ENCODE peak calls at places on chromosomes 11 and 22, in six cellular contexts. W is neuronal stem cell, S is H9, R is mesenchymal stem cell, F is mesendoderm, X is IMR-90. Y is an unnamed sample.

GRCh38 chr11:107721207-107721606 is 9.4 kb upstream of the SLN start:
- DNase-seq in W (no peak), S (no peak), R (no peak), F (no peak), X (no peak), Y (no peak)

GRCh38 chr11:40314327-40314726 is 1145.1 kb downstream of the LRRC4C start:
- DNase-seq in W (no peak), S (no peak), R (peak), F (no peak), X (peak), Y (no peak)

GRCh38 chr11:133570376-133570775 is 38.1 kb upstream of the OPCML start:
- DNase-seq in W (no peak), S (no peak), R (no peak), F (no peak), X (no peak), Y (no peak)

GRCh38 chr11:45609902-45610301 is 55.5 kb downstream of the CHST1 start:
- DNase-seq in W (no peak), S (no peak), R (no peak), F (no peak), X (no peak), Y (no peak)

GRCh38 chr22:23163665-23164064 is 16.6 kb upstream of the BCR start:
- DNase-seq in W (no peak), S (no peak), R (no peak), F (no peak), X (no peak), Y (no peak)

GRCh38 chr22:49603016-49603415 is 224.7 kb downstream of the BRD1 start:
- DNase-seq in W (no peak), S (no peak), R (no peak), F (no peak), X (no peak), Y (no peak)

GRCh38 chr11:73461335-73461840 is 85.2 kb downstream of the RELT start:
- DNase-seq in W (no peak), S (no peak), R (no peak), F (no peak), X (peak), Y (no peak)

GRCh38 chr11:68750988-68751325 is 363 bp downstream of the TESMIN start:
- DNase-seq in W (no peak), S (no peak), R (no peak), F (no peak), X (no peak), Y (no peak)

GRCh38 chr11:114250993-114251796 is 45.0 kb upstream of the NNMT start:
- DNase-seq in W (no peak), S (no peak), R (no peak), F (peak), X (no peak), Y (no peak)

GRCh38 chr22:43851058-43851978 is 11.0 kb downstream of the SULT4A1 start:
- DNase-seq in W (no peak), S (peak), R (no peak), F (no peak), X (no peak), Y (no peak)

GRCh38 chr22:17968126-17968525 is 56.2 kb downstream of the MICAL3 start:
- DNase-seq in W (no peak), S (no peak), R (no peak), F (no peak), X (no peak), Y (no peak)

GRCh38 chr11:21625982-21626381 is 566.9 kb upstream of the ANO5 start:
- DNase-seq in W (no peak), S (no peak), R (no peak), F (no peak), X (no peak), Y (no peak)

GRCh38 chr11:13008625-13009475 is at the start of gene RASSF10:
- DNase-seq in W (peak), S (peak), R (peak), F (peak), X (no peak), Y (peak)

GRCh38 chr11:82676483-82677094 is 57.1 kb downstream of the FAM181B start:
- DNase-seq in W (no peak), S (no peak), R (no peak), F (no peak), X (no peak), Y (no peak)

GRCh38 chr22:45742866-45743450 is 71.3 kb downstream of the ATXN10 start:
- DNase-seq in W (no peak), S (no peak), R (peak), F (no peak), X (peak), Y (no peak)

GRCh38 chr11:15955595-15955994 is 400.8 kb downstream of the SOX6 start:
- DNase-seq in W (no peak), S (no peak), R (peak), F (no peak), X (peak), Y (no peak)

GRCh38 chr11:125903753-125904659 is at the start of gene DDX25:
- DNase-seq in W (peak), S (peak), R (no peak), F (peak), X (no peak), Y (peak)

GRCh38 chr11:134374891-134375550 is 37.0 kb downstream of the B3GAT1 start:
- DNase-seq in W (no peak), S (no peak), R (no peak), F (no peak), X (no peak), Y (no peak)

GRCh38 chr11:61966673-61967176 is 709 bp downstream of the FTH1 start:
- DNase-seq in W (no peak), S (no peak), R (peak), F (peak), X (no peak), Y (no peak)

GRCh38 chr11:45354976-45355705 is 69.0 kb upstream of the SYT13 start:
- DNase-seq in W (peak), S (peak), R (peak), F (peak), X (peak), Y (peak)

GRCh38 chr22:17266261-17266971 is 47.2 kb upstream of the ADA2 start:
- DNase-seq in W (peak), S (peak), R (peak), F (peak), X (no peak), Y (no peak)

GRCh38 chr11:59224419-59224928 is 11.7 kb upstream of the MPEG1 start:
- DNase-seq in W (no peak), S (no peak), R (peak), F (no peak), X (no peak), Y (no peak)

GRCh38 chr11:64864473-64865285 is 13.7 kb downstream of the EHD1 start:
- DNase-seq in W (no peak), S (no peak), R (peak), F (no peak), X (peak), Y (no peak)
- H3K18ac ChIP-seq in W (peak), S (no peak), R (peak), F (no peak), X (peak), Y (no peak)

GRCh38 chr11:77771135-77771534 is 49.4 kb downstream of the RSF1 start:
- DNase-seq in W (no peak), S (no peak), R (no peak), F (peak), X (no peak), Y (no peak)
- H2BK15ac ChIP-seq in W (no peak), S (no peak), R (no peak), F (no peak), X (no peak), Y (no peak)

GRCh38 chr22:19448739-19449421 is 1.4 kb upstream of the C22orf39 start:
- DNase-seq in W (no peak), S (no peak), R (no peak), F (peak), X (no peak), Y (no peak)

GRCh38 chr22:19449422-19449767 is 1.9 kb upstream of the C22orf39 start:
- DNase-seq in W (no peak), S (no peak), R (no peak), F (no peak), X (no peak), Y (no peak)

GRCh38 chr22:19448076-19448607 is 631 bp upstream of the C22orf39 start:
- DNase-seq in W (no peak), S (peak), R (peak), F (peak), X (peak), Y (no peak)

GRCh38 chr22:19447388-19448075 is at the start of gene C22orf39:
- DNase-seq in W (peak), S (peak), R (peak), F (peak), X (peak), Y (peak)

DNA sequence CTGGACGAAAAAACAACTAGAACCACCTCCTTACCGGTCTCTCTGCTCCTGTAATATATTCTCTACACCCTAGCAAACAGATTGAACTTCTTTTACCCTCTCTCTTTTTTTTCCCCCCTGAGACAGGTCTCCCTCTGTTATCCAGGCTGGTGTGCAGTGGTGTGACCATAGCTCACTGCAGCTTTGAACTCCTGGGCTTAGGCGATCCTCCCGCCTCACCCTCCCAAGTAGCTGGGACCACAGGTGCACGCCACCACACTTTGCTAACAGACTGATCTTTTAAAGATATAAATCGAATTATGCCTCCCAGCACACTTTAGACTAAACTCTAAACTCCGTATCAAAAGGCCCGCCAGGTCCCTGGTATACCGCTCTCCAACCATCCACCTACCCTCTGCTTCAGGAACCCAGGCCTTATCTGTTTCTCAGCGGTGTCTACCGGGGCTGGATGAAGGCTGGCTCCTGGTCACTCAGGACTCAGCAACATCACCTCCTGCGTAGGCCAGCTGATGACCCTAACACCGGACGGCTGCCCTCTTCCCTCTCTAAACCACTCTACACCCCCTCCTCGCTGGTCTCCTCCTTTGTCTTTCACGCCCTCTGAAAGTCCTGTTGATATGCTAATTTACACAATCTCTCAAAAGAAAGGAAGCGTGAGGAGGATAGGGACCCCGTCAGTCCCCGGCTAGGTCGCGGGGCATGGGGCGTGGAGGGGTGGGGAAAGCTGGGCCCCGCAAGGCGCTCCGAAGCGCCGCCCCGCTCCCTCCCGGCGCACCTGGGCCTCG is 716 bp downstream of the C22orf39 start:
- DNase-seq in W (peak), S (peak), R (peak), F (peak), X (no peak), Y (no peak)
- H3K18ac ChIP-seq in W (peak), S (no peak), R (no peak), F (peak), X (no peak), Y (peak)

DNA sequence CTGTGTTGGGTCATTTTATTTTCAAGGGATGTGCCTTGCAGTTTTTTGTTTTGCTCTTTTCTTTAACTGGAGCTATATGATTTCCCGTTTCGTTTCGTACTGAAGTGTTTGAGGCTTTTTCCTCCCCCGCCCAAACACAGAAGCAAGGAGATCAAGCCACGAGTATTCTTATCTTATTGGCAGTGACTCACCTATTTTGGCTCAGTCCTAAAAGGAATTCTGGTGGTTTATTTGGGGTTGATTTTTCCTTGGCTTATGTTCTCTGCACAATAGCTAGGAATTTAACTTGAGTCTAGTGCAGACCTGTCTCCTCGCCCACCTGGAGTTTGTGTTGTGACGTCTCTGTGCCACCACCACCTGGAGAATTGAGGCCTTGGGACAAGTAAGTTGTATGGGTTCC is 90.6 kb upstream of the BIRC3 start:
- DNase-seq in W (no peak), S (no peak), R (peak), F (peak), X (peak), Y (no peak)
- H2BK15ac ChIP-seq in W (no peak), S (no peak), R (no peak), F (no peak), X (no peak), Y (no peak)

GRCh38 chr22:30299322-30299721 is 10.0 kb upstream of the CASTOR1 start:
- DNase-seq in W (no peak), S (no peak), R (no peak), F (no peak), X (no peak), Y (no peak)
- H3K18ac ChIP-seq in W (peak), S (no peak), R (no peak), F (no peak), X (no peak), Y (no peak)